ENCODE peak calls at places on chromosomes 13 and 19, in four cellular contexts. M is NCI-H748 treated with DMSO at 0.1 percent for 48 hours, C is EL, I is posterior cingulate gyrus. O is an unnamed sample.
A peak's percentile ranks its signal among the peaks of the same experiment; 100 is the strongest.

GRCh38 chr13:99215466-99215865 is 14.8 kb downstream of the UBAC2 start:
- DNase-seq in C (no peak), M (no peak), I (no peak), O (no peak)

GRCh38 chr19:40719414-40719894 is 2.5 kb downstream of the ITPKC start:
- DNase-seq in M (no peak), I (no peak), C (no peak), O (peak; percentile 32)

GRCh38 chr13:99614465-99614885 is 113.2 kb downstream of the TM9SF2 start:
- DNase-seq in M (no peak), I (no peak), C (peak; percentile 6), O (peak; percentile 27)

GRCh38 chr19:7916137-7916907 is 1.7 kb downstream of the TGFBR3L start:
- DNase-seq in C (peak; percentile 32), M (no peak), I (no peak), O (peak; percentile 11)

GRCh38 chr19:10230155-10230903 is 802 bp downstream of the S1PR2 start:
- DNase-seq in M (no peak), C (peak; percentile 37), I (peak; percentile 11), O (peak; percentile 21)

GRCh38 chr13:26964278-26965057 is 203.9 kb upstream of the GPR12 start:
- DNase-seq in C (peak; percentile 62), M (peak; percentile 54), I (peak; percentile 8), O (peak; percentile 95)

GRCh38 chr13:65236841-65237418 is 1993.2 kb downstream of the PCDH9 start:
- DNase-seq in I (no peak), M (no peak), C (no peak), O (no peak)

GRCh38 chr13:22945321-22946226 is 235.2 kb upstream of the SGCG start:
- DNase-seq in I (no peak), C (no peak), M (peak; percentile 56), O (no peak)

GRCh38 chr13:99371956-99372355 is 64.8 kb upstream of the GPR183 start:
- DNase-seq in M (no peak), I (no peak), C (no peak), O (no peak)

GRCh38 chr19:3725640-3726310 is 17.6 kb downstream of the TJP3 start:
- DNase-seq in C (peak; percentile 27), M (no peak), I (no peak), O (no peak)

GRCh38 chr13:111480976-111481375 is 160.5 kb downstream of the TEX29 start:
- DNase-seq in I (no peak), M (peak; percentile 92), C (no peak), O (no peak)

GRCh38 chr19:53898680-53899341 is 10.3 kb upstream of the CACNG7 start:
- DNase-seq in I (no peak), C (no peak), M (no peak), O (no peak)

GRCh38 chr13:42969558-42970172 is 22.4 kb downstream of the EPSTI1 start:
- DNase-seq in I (peak; percentile 75), M (peak; percentile 30), C (peak; percentile 76), O (peak; percentile 81)

GRCh38 chr13:100542546-100543156 is 45.9 kb downstream of the GGACT start:
- DNase-seq in M (no peak), I (no peak), C (peak; percentile 34), O (peak; percentile 50)

GRCh38 chr13:43054803-43055802 is 31.7 kb downstream of the DNAJC15 start:
- DNase-seq in M (no peak), I (no peak), C (peak; percentile 92), O (peak; percentile 61)